ENCODE peak calls at places on chromosomes 3 and 15, in five cellular contexts. M is fibroblast of lung, L is ELR, Q is left lung, W is Daoy. B is an unnamed sample.

GRCh38 chr15:89114974-89115373 is 26.7 kb downstream of the ABHD2 start:
- DNase-seq in W (no peak), L (peak; percentile 33), Q (no peak), M (peak; percentile 80), B (no peak)

GRCh38 chr3:185207931-185208746 is 45.7 kb downstream of the EHHADH start:
- DNase-seq in M (peak; percentile 91), Q (no peak), L (peak; percentile 79), W (peak; percentile 49), B (no peak)

GRCh38 chr3:115660646-115661442 is 37.5 kb downstream of the GAP43 start:
- DNase-seq in M (no peak), Q (peak; percentile 52), W (no peak), L (no peak), B (no peak)

GRCh38 chr15:98773616-98774015 is 125.3 kb downstream of the IGF1R start:
- DNase-seq in W (no peak), Q (no peak), L (no peak), M (no peak), B (no peak)

GRCh38 chr15:70264014-70264492 is 166.3 kb upstream of the TLE3 start:
- DNase-seq in W (peak; percentile 52), M (peak; percentile 84), Q (no peak), L (no peak), B (no peak)

GRCh38 chr3:191197761-191198160 is 1.3 kb upstream of the OSTN start:
- DNase-seq in W (no peak), Q (no peak), L (no peak), M (no peak), B (no peak)

GRCh38 chr15:69298697-69299441 is at the start of gene PAQR5:
- DNase-seq in Q (peak; percentile 88), L (peak; percentile 43), W (peak; percentile 29), M (no peak), B (no peak)

GRCh38 chr15:29364429-29365078 is 94.9 kb upstream of the NSMCE3 start:
- DNase-seq in L (peak; percentile 55), Q (no peak), M (peak; percentile 90), W (peak; percentile 87), B (peak; percentile 78)

GRCh38 chr15:76234337-76234889 is 76.9 kb downstream of the ETFA start:
- DNase-seq in Q (no peak), W (no peak), L (no peak), M (no peak), B (no peak)

GRCh38 chr3:62174116-62174515 is 199.2 kb downstream of the FEZF2 start:
- DNase-seq in Q (no peak), W (no peak), M (no peak), L (no peak), B (no peak)

B was measured in H4.